ENCODE peak calls at places on chromosome 15, in eight cellular contexts. N, H, S, G, E, P, B and F are unnamed samples.

GRCh38 chr15:63390689-63391088 is 9.0 kb upstream of the CA12 start:
- DNase-seq in N (no peak), H (no peak), S (no peak), G (no peak), E (no peak), P (no peak), B (no peak), F (no peak)

GRCh38 chr15:31300208-31300661 is 26.4 kb upstream of the KLF13 start:
- DNase-seq in N (no peak), H (no peak), S (no peak), G (no peak), E (no peak), P (no peak), B (no peak), F (no peak)

GRCh38 chr15:69390575-69390974 is 23.6 kb upstream of the KIF23 start:
- DNase-seq in N (peak; percentile 94), H (peak; percentile 50), S (no peak), G (no peak), E (no peak), P (peak; percentile 81), B (no peak), F (no peak)

GRCh38 chr15:34514251-34514760 is 69.1 kb downstream of the GOLGA8B start:
- DNase-seq in N (peak; percentile 58), H (peak; percentile 30), S (no peak), G (no peak), E (no peak), P (no peak), B (peak; percentile 66), F (peak; percentile 65)

GRCh38 chr15:35693286-35693685 is 147.3 kb upstream of the DPH6 start:
- DNase-seq in N (peak; percentile 73), H (no peak), S (no peak), G (no peak), E (no peak), P (no peak), B (no peak), F (no peak)

GRCh38 chr15:90816401-90817116 is 51.8 kb upstream of the FURIN start:
- DNase-seq in N (no peak), H (no peak), S (no peak), G (no peak), E (no peak), P (no peak), B (no peak), F (no peak)

GRCh38 chr15:101039461-101039860 is 120.3 kb downstream of the LRRK1 start:
- DNase-seq in N (no peak), H (peak; percentile 76), S (peak; percentile 2), G (no peak), E (no peak), P (no peak), B (no peak), F (no peak)

GRCh38 chr15:88898736-88899135 is 3.4 kb upstream of the HAPLN3 start:
- DNase-seq in N (no peak), H (no peak), S (no peak), G (no peak), E (no peak), P (no peak), B (no peak), F (peak; percentile 26)

GRCh38 chr15:46260937-46261336 is 626.1 kb downstream of the SQOR start:
- DNase-seq in N (no peak), H (no peak), S (peak; percentile 69), G (no peak), E (no peak), P (no peak), B (no peak), F (peak; percentile 65)

GRCh38 chr15:47412802-47413201 is 304.5 kb upstream of the SEMA6D start:
- DNase-seq in N (no peak), H (no peak), S (no peak), G (no peak), E (no peak), P (no peak), B (no peak), F (no peak)

GRCh38 chr15:75723847-75724660 is 11.4 kb upstream of the CSPG4 start:
- DNase-seq in N (peak; percentile 98), H (peak; percentile 98), S (no peak), G (peak; percentile 85), E (no peak), P (peak; percentile 90), B (peak; percentile 70), F (peak; percentile 45)

GRCh38 chr15:69074011-69074842 is 59.7 kb downstream of the NOX5 start:
- DNase-seq in N (peak; percentile 67), H (peak; percentile 68), S (peak; percentile 76), G (no peak), E (peak; percentile 51), P (peak; percentile 62), B (no peak), F (peak; percentile 84)

GRCh38 chr15:83653639-83654378 is at the start of gene ADAMTSL3:
- DNase-seq in N (peak; percentile 53), H (peak; percentile 38), S (peak; percentile 69), G (no peak), E (peak; percentile 64), P (peak; percentile 48), B (no peak), F (peak; percentile 81)
- H2AFZ ChIP-seq in N (no peak within 1 kb of the TSS), H (no peak within 1 kb of the TSS), S (no peak within 1 kb of the TSS), G (no peak within 1 kb of the TSS), E (peak within 1 kb of the TSS; percentile 22), P (peak within 1 kb of the TSS; percentile 51), B (no peak within 1 kb of the TSS), F (peak within 1 kb of the TSS; percentile 97)

GRCh38 chr15:80010131-80010673 is 39.2 kb upstream of the BCL2A1 start:
- DNase-seq in N (peak; percentile 70), H (no peak), S (no peak), G (no peak), E (no peak), P (peak; percentile 89), B (no peak), F (no peak)
- H2AFZ ChIP-seq in N (no peak overlapping the region), H (no peak overlapping the region), S (no peak overlapping the region), G (no peak overlapping the region), E (no peak overlapping the region), P (no peak overlapping the region), B (no peak overlapping the region), F (no peak overlapping the region)

GRCh38 chr15:38373016-38373415 is 80.9 kb upstream of the FAM98B start:
- DNase-seq in N (no peak), H (no peak), S (no peak), G (no peak), E (no peak), P (no peak), B (no peak), F (no peak)

GRCh38 chr15:38378162-38378560 is 75.8 kb upstream of the FAM98B start:
- DNase-seq in N (peak; percentile 8), H (peak; percentile 50), S (no peak), G (no peak), E (no peak), P (no peak), B (no peak), F (no peak)

GRCh38 chr15:38374477-38374876 is 79.5 kb upstream of the FAM98B start:
- DNase-seq in N (peak; percentile 21), H (no peak), S (no peak), G (no peak), E (no peak), P (no peak), B (no peak), F (no peak)

GRCh38 chr15:38374024-38374423 is 79.9 kb upstream of the FAM98B start:
- DNase-seq in N (no peak), H (no peak), S (no peak), G (no peak), E (no peak), P (no peak), B (no peak), F (no peak)

DNA sequence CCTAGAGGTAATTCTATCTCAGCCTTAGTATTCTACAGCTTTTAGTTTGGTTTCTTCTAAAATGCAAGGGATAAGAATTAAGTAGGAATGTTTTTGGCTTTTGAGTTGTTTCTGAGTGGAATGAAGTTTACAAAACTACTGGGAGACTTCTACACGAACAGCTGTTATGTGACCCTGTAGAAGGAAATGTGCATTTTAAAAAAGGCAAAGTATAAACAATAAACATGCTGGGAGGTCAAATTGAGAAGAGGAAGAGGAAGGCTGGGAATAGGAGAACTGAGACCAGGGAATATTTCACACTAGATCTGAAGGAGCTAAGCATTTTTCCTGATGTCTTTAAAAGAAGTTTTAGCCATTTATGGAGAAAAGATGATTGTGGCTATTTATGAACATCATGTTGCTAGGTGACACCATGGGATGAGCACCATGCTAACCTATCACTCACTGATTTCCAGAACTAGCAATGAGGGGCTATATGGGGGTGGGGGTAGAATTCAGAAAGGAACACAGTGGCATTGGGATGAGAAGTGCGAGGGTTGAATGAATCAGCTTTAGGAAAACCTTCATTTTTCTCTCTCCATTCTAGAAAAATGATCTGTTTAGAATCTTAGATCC is 76.3 kb upstream of the FAM98B start:
- DNase-seq in N (no peak), H (peak; percentile 33), S (no peak), G (no peak), E (no peak), P (no peak), B (no peak), F (no peak)
- H2AFZ ChIP-seq in N (no peak overlapping the region), H (no peak overlapping the region), S (no peak overlapping the region), G (no peak overlapping the region), E (peak overlapping the region; percentile 60), P (no peak overlapping the region), B (no peak overlapping the region), F (peak overlapping the region; percentile 56)

GRCh38 chr15:83372434-83372873 is 74.7 kb upstream of the SH3GL3 start:
- DNase-seq in N (peak; percentile 51), H (no peak), S (no peak), G (no peak), E (no peak), P (peak; percentile 69), B (no peak), F (peak; percentile 28)
- H2AFZ ChIP-seq in N (peak overlapping the region; percentile 60), H (no peak overlapping the region), S (no peak overlapping the region), G (peak overlapping the region; percentile 80), E (no peak overlapping the region), P (peak overlapping the region; percentile 69), B (no peak overlapping the region), F (peak overlapping the region; percentile 73)